ENCODE peak calls at places on chromosomes 12 and 14, in nine cellular contexts. One of them, this sample, is unnamed.

GRCh38 chr14:40987481-40987880 is 619.2 kb upstream of the LRFN5 start:
- DNase-seq in H1: no peak
- DNase-seq in NB4: no peak
- DNase-seq in GM12878: no peak
- DNase-seq in SK-N-SH: no peak
- DNase-seq in HCT116: no peak
- DNase-seq in K562: no peak
- DNase-seq in A549: no peak
- DNase-seq in endothelial cell of umbilical vein: no peak
- DNase-seq in this sample: no peak

GRCh38 chr12:50088577-50089335 is 3.6 kb downstream of the SMARCD1 start:
- DNase-seq in K562: peak
- DNase-seq in GM12878: peak
- DNase-seq in HCT116: peak
- DNase-seq in SK-N-SH: peak
- DNase-seq in NB4: peak
- DNase-seq in endothelial cell of umbilical vein: peak
- DNase-seq in A549: peak
- DNase-seq in H1: no peak
- DNase-seq in this sample: peak

GRCh38 chr12:28089363-28089762 is 100.9 kb upstream of the CCDC91 start:
- DNase-seq in A549: peak
- DNase-seq in HCT116: no peak
- DNase-seq in H1: no peak
- DNase-seq in K562: peak
- DNase-seq in NB4: peak
- DNase-seq in endothelial cell of umbilical vein: peak
- DNase-seq in SK-N-SH: no peak
- DNase-seq in GM12878: no peak
- DNase-seq in this sample: no peak

GRCh38 chr14:74609721-74610120 is 2.3 kb downstream of the LTBP2 start:
- DNase-seq in GM12878: no peak
- DNase-seq in HCT116: no peak
- DNase-seq in K562: no peak
- DNase-seq in SK-N-SH: no peak
- DNase-seq in A549: peak
- DNase-seq in NB4: no peak
- DNase-seq in H1: no peak
- DNase-seq in endothelial cell of umbilical vein: peak
- DNase-seq in this sample: no peak

GRCh38 chr12:104710940-104711725 is 247.0 kb downstream of the SLC41A2 start:
- DNase-seq in SK-N-SH: peak
- DNase-seq in GM12878: no peak
- DNase-seq in HCT116: no peak
- DNase-seq in NB4: no peak
- DNase-seq in A549: no peak
- DNase-seq in K562: no peak
- DNase-seq in H1: no peak
- DNase-seq in endothelial cell of umbilical vein: no peak
- DNase-seq in this sample: no peak

GRCh38 chr12:20212658-20213387 is 155.5 kb upstream of the PDE3A start:
- DNase-seq in SK-N-SH: peak
- DNase-seq in HCT116: peak
- DNase-seq in H1: peak
- DNase-seq in endothelial cell of umbilical vein: peak
- DNase-seq in K562: no peak
- DNase-seq in A549: peak
- DNase-seq in NB4: peak
- DNase-seq in GM12878: no peak
- DNase-seq in this sample: peak

GRCh38 chr12:29730481-29730880 is 53.3 kb downstream of the TMTC1 start:
- DNase-seq in A549: no peak
- DNase-seq in NB4: no peak
- DNase-seq in SK-N-SH: no peak
- DNase-seq in K562: no peak
- DNase-seq in HCT116: no peak
- DNase-seq in GM12878: no peak
- DNase-seq in endothelial cell of umbilical vein: no peak
- DNase-seq in H1: no peak
- DNase-seq in this sample: no peak

GRCh38 chr12:57456145-57456700 is 1.1 kb downstream of the INHBE start:
- DNase-seq in GM12878: no peak
- DNase-seq in K562: peak
- DNase-seq in H1: peak
- DNase-seq in A549: peak
- DNase-seq in NB4: peak
- DNase-seq in HCT116: no peak
- DNase-seq in SK-N-SH: no peak
- DNase-seq in endothelial cell of umbilical vein: peak
- DNase-seq in this sample: peak

GRCh38 chr12:110725267-110725666 is 17.4 kb downstream of the PPP1CC start:
- DNase-seq in A549: no peak
- DNase-seq in endothelial cell of umbilical vein: no peak
- DNase-seq in SK-N-SH: no peak
- DNase-seq in K562: no peak
- DNase-seq in GM12878: no peak
- DNase-seq in NB4: no peak
- DNase-seq in HCT116: no peak
- DNase-seq in H1: no peak
- DNase-seq in this sample: no peak

GRCh38 chr12:43921666-43922337 is 85.9 kb downstream of the TMEM117 start:
- DNase-seq in endothelial cell of umbilical vein: no peak
- DNase-seq in K562: no peak
- DNase-seq in GM12878: no peak
- DNase-seq in HCT116: no peak
- DNase-seq in H1: no peak
- DNase-seq in SK-N-SH: no peak
- DNase-seq in NB4: no peak
- DNase-seq in A549: no peak
- DNase-seq in this sample: no peak

GRCh38 chr14:105261781-105262180 is 13.4 kb downstream of the BTBD6 start:
- DNase-seq in A549: no peak
- DNase-seq in SK-N-SH: no peak
- DNase-seq in H1: no peak
- DNase-seq in GM12878: no peak
- DNase-seq in HCT116: no peak
- DNase-seq in endothelial cell of umbilical vein: no peak
- DNase-seq in NB4: no peak
- DNase-seq in K562: no peak
- DNase-seq in this sample: no peak

GRCh38 chr12:4814485-4814884 is 94.3 kb downstream of the GALNT8 start:
- DNase-seq in SK-N-SH: no peak
- DNase-seq in HCT116: no peak
- DNase-seq in A549: no peak
- DNase-seq in K562: no peak
- DNase-seq in endothelial cell of umbilical vein: no peak
- DNase-seq in GM12878: no peak
- DNase-seq in H1: no peak
- DNase-seq in NB4: no peak
- DNase-seq in this sample: no peak

GRCh38 chr12:50112456-50113218 is 601 bp downstream of the COX14 start:
- DNase-seq in GM12878: no peak
- DNase-seq in SK-N-SH: peak
- DNase-seq in K562: peak
- DNase-seq in H1: no peak
- DNase-seq in A549: no peak
- DNase-seq in endothelial cell of umbilical vein: no peak
- DNase-seq in NB4: no peak
- DNase-seq in HCT116: no peak
- DNase-seq in this sample: no peak

GRCh38 chr14:103551338-103551762 is 11.1 kb downstream of the BAG5 start:
- DNase-seq in SK-N-SH: peak
- DNase-seq in endothelial cell of umbilical vein: no peak
- DNase-seq in NB4: no peak
- DNase-seq in H1: no peak
- DNase-seq in GM12878: no peak
- DNase-seq in A549: no peak
- DNase-seq in HCT116: no peak
- DNase-seq in K562: no peak
- DNase-seq in this sample: no peak

GRCh38 chr12:63068857-63069442 is 82.1 kb downstream of the AVPR1A start:
- DNase-seq in A549: peak
- DNase-seq in K562: peak
- DNase-seq in endothelial cell of umbilical vein: peak
- DNase-seq in SK-N-SH: peak
- DNase-seq in GM12878: no peak
- DNase-seq in H1: no peak
- DNase-seq in NB4: peak
- DNase-seq in HCT116: peak
- DNase-seq in this sample: no peak

GRCh38 chr12:14769837-14770494 is 33.3 kb downstream of the WBP11 start:
- DNase-seq in SK-N-SH: peak
- DNase-seq in K562: no peak
- DNase-seq in GM12878: peak
- DNase-seq in endothelial cell of umbilical vein: peak
- DNase-seq in A549: peak
- DNase-seq in HCT116: peak
- DNase-seq in NB4: peak
- DNase-seq in H1: peak
- DNase-seq in this sample: peak

GRCh38 chr14:58243790-58244555 is 670 bp upstream of the PSMA3 start:
- DNase-seq in SK-N-SH: no peak
- DNase-seq in HCT116: peak
- DNase-seq in K562: peak
- DNase-seq in NB4: peak
- DNase-seq in A549: peak
- DNase-seq in endothelial cell of umbilical vein: peak
- DNase-seq in GM12878: no peak
- DNase-seq in H1: no peak
- DNase-seq in this sample: no peak

GRCh38 chr12:116719661-116720060 is 18.2 kb downstream of the SPRING1 start:
- DNase-seq in HCT116: no peak
- DNase-seq in SK-N-SH: no peak
- DNase-seq in A549: no peak
- DNase-seq in K562: no peak
- DNase-seq in H1: no peak
- DNase-seq in NB4: no peak
- DNase-seq in GM12878: no peak
- DNase-seq in endothelial cell of umbilical vein: no peak
- DNase-seq in this sample: no peak

DNA sequence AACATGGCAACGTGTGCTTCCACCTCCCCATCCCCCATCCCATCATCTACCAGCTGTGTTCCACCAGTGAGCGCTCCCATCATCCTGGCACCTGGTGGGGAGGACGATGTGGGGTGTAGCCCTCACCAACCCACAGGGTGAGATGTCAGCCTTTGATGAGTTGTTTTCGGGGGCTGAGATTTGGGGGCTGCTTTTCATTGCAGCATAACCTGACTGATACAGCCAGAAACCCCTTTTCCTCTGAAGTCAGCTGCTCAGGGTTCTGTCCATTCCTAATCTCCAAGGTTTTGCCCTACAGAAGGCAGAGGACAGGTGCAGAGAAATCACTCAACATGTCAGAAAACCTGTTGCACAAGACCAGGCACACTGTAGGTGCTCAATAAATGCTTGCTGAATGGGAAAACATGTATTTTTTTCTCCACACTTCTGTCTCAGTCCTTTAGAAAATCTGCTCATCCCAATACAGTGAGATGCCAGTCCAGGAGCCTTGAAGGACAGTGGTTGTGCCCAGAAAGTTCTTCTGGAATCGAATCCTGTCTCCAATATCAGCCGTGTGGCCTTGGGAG is 239.8 kb downstream of the RBM19 start:
- DNase-seq in A549: no peak
- DNase-seq in SK-N-SH: no peak
- DNase-seq in GM12878: no peak
- DNase-seq in NB4: no peak
- DNase-seq in HCT116: no peak
- DNase-seq in endothelial cell of umbilical vein: no peak
- DNase-seq in H1: no peak
- DNase-seq in K562: no peak
- DNase-seq in this sample: no peak
- TF ChIP-seq MAX in A549: no peak
- TF ChIP-seq MAX in SK-N-SH: no peak
- TF ChIP-seq MAX in GM12878: no peak
- TF ChIP-seq MAX in NB4: no peak
- TF ChIP-seq MAX in HCT116: no peak
- TF ChIP-seq MAX in endothelial cell of umbilical vein: no peak
- TF ChIP-seq MAX in H1: no peak
- TF ChIP-seq MAX in K562: no peak
- TF ChIP-seq MAX in this sample: no peak

GRCh38 chr14:93207468-93208308 is 632 bp downstream of the UBR7 start:
- DNase-seq in A549: peak
- DNase-seq in GM12878: no peak
- DNase-seq in H1: peak
- DNase-seq in endothelial cell of umbilical vein: peak
- DNase-seq in SK-N-SH: peak
- DNase-seq in K562: peak
- DNase-seq in NB4: peak
- DNase-seq in HCT116: no peak
- DNase-seq in this sample: peak
- TF ChIP-seq CTCF in A549: peak
- TF ChIP-seq CTCF in GM12878: peak
- TF ChIP-seq CTCF in H1: peak
- TF ChIP-seq CTCF in endothelial cell of umbilical vein: peak
- TF ChIP-seq CTCF in SK-N-SH: peak
- TF ChIP-seq CTCF in K562: peak
- TF ChIP-seq CTCF in NB4: peak
- TF ChIP-seq CTCF in HCT116: peak
- TF ChIP-seq CTCF in this sample: no peak

DNA sequence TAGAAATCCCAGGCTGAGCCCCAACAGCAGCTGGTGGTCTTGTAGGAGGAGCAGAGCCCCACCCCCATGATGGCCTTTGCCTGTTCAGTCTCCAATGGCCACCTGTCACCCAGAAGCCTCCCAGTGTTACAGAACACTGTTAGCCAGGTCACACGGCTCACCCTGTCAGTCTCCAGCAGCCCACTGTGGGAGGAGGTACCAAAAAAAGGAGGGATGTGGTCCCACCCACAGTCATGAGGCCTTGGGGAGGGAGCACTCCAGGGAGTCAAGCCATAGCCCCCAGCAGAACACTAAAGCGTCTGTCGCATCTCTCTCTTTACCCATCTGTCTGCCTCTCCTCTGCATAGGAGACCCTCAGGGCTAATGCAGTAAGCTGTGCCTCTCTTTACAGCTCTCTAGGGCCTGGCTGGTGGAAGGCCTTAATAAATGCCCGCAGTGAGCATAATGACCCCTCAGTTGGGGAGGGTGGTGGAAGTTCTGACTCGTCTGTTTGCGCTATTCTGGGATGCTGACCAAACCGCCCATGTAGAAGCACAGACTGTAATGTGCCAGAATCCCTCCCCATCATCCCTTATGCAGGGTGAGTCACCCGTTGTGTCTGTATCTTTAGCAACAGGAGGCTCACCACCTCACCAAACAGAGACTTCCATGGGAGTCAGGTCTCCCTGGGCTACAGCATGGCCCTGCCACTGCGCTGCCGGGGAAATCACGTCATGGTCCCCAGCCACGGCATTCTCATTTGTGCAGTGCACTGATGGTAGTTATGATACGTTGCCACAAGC is 14.6 kb downstream of the C14orf132 start:
- DNase-seq in K562: no peak
- DNase-seq in endothelial cell of umbilical vein: no peak
- DNase-seq in H1: peak
- DNase-seq in A549: peak
- DNase-seq in HCT116: no peak
- DNase-seq in NB4: no peak
- DNase-seq in SK-N-SH: peak
- DNase-seq in GM12878: no peak
- DNase-seq in this sample: no peak
- TF ChIP-seq MAX in K562: no peak
- TF ChIP-seq MAX in endothelial cell of umbilical vein: no peak
- TF ChIP-seq MAX in H1: no peak
- TF ChIP-seq MAX in A549: no peak
- TF ChIP-seq MAX in HCT116: no peak
- TF ChIP-seq MAX in NB4: no peak
- TF ChIP-seq MAX in SK-N-SH: no peak
- TF ChIP-seq MAX in GM12878: no peak
- TF ChIP-seq MAX in this sample: no peak

GRCh38 chr14:24952851-24953666 is 96.9 kb downstream of the STXBP6 start:
- DNase-seq in HCT116: no peak
- DNase-seq in SK-N-SH: peak
- DNase-seq in H1: no peak
- DNase-seq in K562: peak
- DNase-seq in GM12878: no peak
- DNase-seq in NB4: no peak
- DNase-seq in A549: peak
- DNase-seq in endothelial cell of umbilical vein: no peak
- DNase-seq in this sample: peak
- TF ChIP-seq CTCF in HCT116: no peak
- TF ChIP-seq CTCF in SK-N-SH: peak
- TF ChIP-seq CTCF in H1: peak
- TF ChIP-seq CTCF in K562: peak
- TF ChIP-seq CTCF in GM12878: no peak
- TF ChIP-seq CTCF in NB4: peak
- TF ChIP-seq CTCF in A549: no peak
- TF ChIP-seq CTCF in endothelial cell of umbilical vein: no peak
- TF ChIP-seq CTCF in this sample: no peak

This sample was measured in WTC11.